ENCODE peak calls at places on chromosomes 11 and 22, in ten cellular contexts. W is IMR-90; I is NCI-H1092 treated with DMSO at 0.1 percent for 48 hours; R is AG10803; N is activated naive CD4-positive, alpha-beta T cell treated with anti-CD3 and anti-CD28 coated beads, Interleukin-2, amount 50 U/mL, for 16 hours; B is anterior cingulate cortex; P is AG08396; Q is RWPE1; E is NCI-H187; Z is AG04450. O is an unnamed sample.

GRCh38 chr11:8714622-8715225 is 32.1 kb downstream of the RPL27A start:
- DNase-seq in W (no peak), I (no peak), R (no peak), N (no peak), B (no peak), P (no peak), Q (no peak), E (no peak), Z (no peak), O (no peak)

GRCh38 chr11:1510928-1511327 is 24.3 kb upstream of the MOB2 start:
- DNase-seq in W (no peak), I (no peak), R (no peak), N (no peak), B (no peak), P (peak; percentile 47), Q (no peak), E (no peak), Z (no peak), O (no peak)

GRCh38 chr11:1352696-1353382 is 36.9 kb upstream of the BRSK2 start:
- DNase-seq in W (no peak), I (no peak), R (no peak), N (no peak), B (no peak), P (no peak), Q (no peak), E (no peak), Z (no peak), O (peak; percentile 8)

GRCh38 chr11:10885703-10886363 is 28.0 kb upstream of the ZBED5 start:
- DNase-seq in W (peak; percentile 90), I (no peak), R (no peak), N (no peak), B (no peak), P (peak; percentile 14), Q (no peak), E (no peak), Z (no peak), O (no peak)

GRCh38 chr11:119091083-119091650 is 6.5 kb downstream of the HMBS start:
- DNase-seq in W (peak; percentile 50), I (no peak), R (peak; percentile 37), N (no peak), B (no peak), P (peak; percentile 31), Q (no peak), E (no peak), Z (no peak), O (no peak)

GRCh38 chr22:27513021-27513420 is 288.5 kb downstream of the MN1 start:
- DNase-seq in W (no peak), I (no peak), R (no peak), N (no peak), B (no peak), P (no peak), Q (no peak), E (no peak), Z (no peak), O (no peak)

GRCh38 chr22:36331306-36331911 is 56.4 kb downstream of the MYH9 start:
- DNase-seq in W (peak; percentile 98), I (no peak), R (peak; percentile 90), N (peak; percentile 73), B (no peak), P (peak; percentile 73), Q (peak; percentile 76), E (no peak), Z (peak; percentile 89), O (peak; percentile 85)

GRCh38 chr22:42742940-42743339 is 22.3 kb upstream of the A4GALT start:
- DNase-seq in W (no peak), I (no peak), R (peak; percentile 61), N (no peak), B (no peak), P (no peak), Q (no peak), E (no peak), Z (no peak), O (no peak)

GRCh38 chr11:67287355-67288197 is 1.5 kb upstream of the ANKRD13D start:
- DNase-seq in W (no peak), I (no peak), R (no peak), N (no peak), B (no peak), P (no peak), Q (no peak), E (no peak), Z (no peak), O (no peak)

GRCh38 chr11:74195828-74196227 is 24.7 kb downstream of the PPME1 start:
- DNase-seq in W (peak; percentile 26), I (no peak), R (peak; percentile 3), N (no peak), B (no peak), P (no peak), Q (no peak), E (no peak), Z (no peak), O (no peak)

GRCh38 chr22:36868546-36868945 is 7.7 kb downstream of the NCF4 start:
- DNase-seq in W (no peak), I (no peak), R (no peak), N (no peak), B (no peak), P (no peak), Q (no peak), E (no peak), Z (no peak), O (no peak)

GRCh38 chr11:130051077-130051476 is 18.6 kb upstream of the APLP2 start:
- DNase-seq in W (peak; percentile 53), I (no peak), R (peak; percentile 75), N (no peak), B (no peak), P (no peak), Q (no peak), E (no peak), Z (no peak), O (no peak)

GRCh38 chr11:7579226-7579825 is 65.5 kb downstream of the PPFIBP2 start:
- DNase-seq in W (peak; percentile 57), I (no peak), R (peak; percentile 68), N (no peak), B (no peak), P (no peak), Q (no peak), E (no peak), Z (no peak), O (no peak)

GRCh38 chr11:109775686-109776085 is 317.5 kb upstream of the ZC3H12C start:
- DNase-seq in W (no peak), I (no peak), R (no peak), N (no peak), B (no peak), P (no peak), Q (no peak), E (no peak), Z (no peak), O (no peak)

GRCh38 chr11:19957301-19957985 is 202.8 kb downstream of the DBX1 start:
- DNase-seq in W (no peak), I (no peak), R (no peak), N (no peak), B (no peak), P (no peak), Q (no peak), E (no peak), Z (no peak), O (no peak)

GRCh38 chr11:74019860-74020259 is 11.0 kb upstream of the UCP3 start:
- DNase-seq in W (peak; percentile 24), I (no peak), R (peak; percentile 6), N (peak; percentile 36), B (no peak), P (no peak), Q (no peak), E (no peak), Z (no peak), O (no peak)

GRCh38 chr11:93225642-93226041 is 27.9 kb upstream of the SLC36A4 start:
- DNase-seq in W (peak; percentile 16), I (peak; percentile 90), R (peak; percentile 23), N (no peak), B (no peak), P (peak; percentile 13), Q (peak; percentile 8), E (no peak), Z (no peak), O (no peak)

GRCh38 chr22:37608477-37609239 is at the start of gene GGA1:
- DNase-seq in W (peak; percentile 97), I (peak; percentile 99), R (peak; percentile 96), N (peak; percentile 94), B (peak; percentile 98), P (peak; percentile 98), Q (peak; percentile 92), E (peak; percentile 89), Z (peak; percentile 90), O (peak; percentile 98)

GRCh38 chr11:130522284-130522961 is 74.0 kb downstream of the ADAMTS15 start:
- DNase-seq in W (peak; percentile 97), I (no peak), R (peak; percentile 86), N (no peak), B (no peak), P (peak; percentile 92), Q (peak; percentile 90), E (no peak), Z (peak; percentile 84), O (peak; percentile 88)

O was measured in upper lobe of right lung.